ENCODE peak calls at places on chromosomes 12 and 14, in seven cellular contexts. Q is neuronal stem cell, Z is H9, S is H1, N is mesenchymal stem cell, G is mesendoderm, A is trophoblast cell. W is an unnamed sample.

GRCh38 chr14:61196792-61197191 is 84.3 kb downstream of the TMEM30B start:
- DNase-seq in Q (no peak), Z (no peak), S (no peak), A (peak; percentile 25), N (no peak), G (no peak), W (no peak)

GRCh38 chr14:74275265-74275841 is 27.4 kb downstream of the ABCD4 start:
- DNase-seq in Q (no peak), A (peak; percentile 70), S (no peak), N (peak; percentile 64), G (no peak), Z (no peak), W (peak; percentile 74)

GRCh38 chr14:33282181-33282580 is 343.5 kb downstream of the NPAS3 start:
- DNase-seq in N (no peak), G (no peak), S (no peak), A (no peak), Q (no peak), Z (no peak), W (no peak)

GRCh38 chr14:93008381-93008780 is 85.4 kb downstream of the CHGA start:
- DNase-seq in G (no peak), S (no peak), N (no peak), Q (no peak), Z (no peak), A (no peak), W (peak; percentile 35)

GRCh38 chr14:94903338-94903737 is 133.4 kb upstream of the GSC start:
- DNase-seq in Z (no peak), S (no peak), N (no peak), Q (no peak), G (no peak), A (no peak), W (no peak)

GRCh38 chr14:94998702-94999101 is 158.6 kb downstream of the DICER1 start:
- DNase-seq in Q (no peak), Z (peak; percentile 74), S (no peak), N (no peak), G (no peak), A (no peak), W (no peak)

GRCh38 chr12:14290951-14291350 is 74.5 kb upstream of the ATF7IP start:
- DNase-seq in A (no peak), Q (no peak), N (no peak), S (no peak), G (no peak), Z (no peak), W (no peak)

GRCh38 chr14:50085570-50086315 is 30.6 kb downstream of the VCPKMT start:
- DNase-seq in Z (no peak), Q (no peak), S (no peak), G (peak; percentile 31), N (peak; percentile 63), A (no peak), W (peak; percentile 77)

GRCh38 chr14:97453991-97454390 is 656.8 kb downstream of the VRK1 start:
- DNase-seq in N (no peak), S (no peak), A (peak; percentile 92), Q (no peak), Z (no peak), G (no peak), W (no peak)

GRCh38 chr12:70185301-70185700 is 57.9 kb upstream of the CNOT2 start:
- DNase-seq in G (no peak), Q (no peak), Z (no peak), A (no peak), S (no peak), N (no peak), W (no peak)

GRCh38 chr12:124469193-124469888 is 98.1 kb downstream of the NCOR2 start:
- DNase-seq in S (peak; percentile 81), N (no peak), Z (peak; percentile 62), G (peak; percentile 60), A (peak; percentile 59), Q (no peak), W (no peak)

GRCh38 chr12:51819851-51820720 is 28.4 kb downstream of the FIGNL2 start:
- DNase-seq in Z (no peak), Q (no peak), N (no peak), G (no peak), S (no peak), A (no peak), W (no peak)

GRCh38 chr14:30142216-30142615 is 214.6 kb upstream of the PRKD1 start:
- DNase-seq in Z (no peak), N (no peak), S (no peak), G (no peak), A (no peak), Q (no peak), W (no peak)

GRCh38 chr12:60830381-60830780 is 1234.6 kb downstream of the SLC16A7 start:
- DNase-seq in N (no peak), Q (no peak), Z (no peak), A (no peak), G (no peak), S (no peak), W (peak; percentile 23)

GRCh38 chr12:100706029-100706428 is 88.5 kb upstream of the ANO4 start:
- DNase-seq in Q (no peak), Z (no peak), G (no peak), S (no peak), A (peak; percentile 91), N (peak; percentile 93), W (peak; percentile 92)

GRCh38 chr14:54500744-54501143 is 9.0 kb upstream of the CGRRF1 start:
- DNase-seq in S (no peak), Z (no peak), Q (no peak), G (no peak), A (no peak), N (no peak), W (no peak)

GRCh38 chr12:72011374-72011773 is 72.7 kb downstream of the TPH2 start:
- DNase-seq in A (no peak), G (no peak), N (no peak), S (no peak), Q (no peak), Z (no peak), W (peak; percentile 7)

GRCh38 chr12:87425942-87426554 is 603.2 kb downstream of the C12orf50 start:
- DNase-seq in A (no peak), Q (no peak), S (no peak), N (no peak), Z (no peak), G (no peak), W (peak; percentile 17)
- H2AK5ac ChIP-seq in A (no peak overlapping the region), Q (no peak overlapping the region), S (no peak overlapping the region), N (no peak overlapping the region), Z (no peak overlapping the region), G (no peak overlapping the region), W (no peak overlapping the region)

DNA sequence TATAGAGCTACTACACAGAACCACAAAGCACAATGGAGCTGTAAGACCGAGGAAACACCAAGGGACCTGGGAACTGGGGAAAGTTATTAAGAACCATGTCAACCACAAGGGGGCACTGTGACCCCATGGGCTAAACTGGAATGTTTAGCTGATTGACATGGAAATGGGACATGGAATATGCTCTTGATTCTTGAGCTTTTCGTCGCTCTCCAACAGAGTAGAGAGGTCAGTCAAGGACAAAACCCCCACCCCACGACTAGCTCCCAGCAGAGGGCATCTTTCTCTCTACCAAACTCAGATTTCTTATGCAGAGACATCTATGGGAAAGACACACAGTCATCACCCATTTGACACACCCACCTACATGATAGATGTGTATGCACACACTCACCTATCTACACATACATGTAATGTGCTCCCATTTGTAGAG is 10.1 kb downstream of the NDRG2 start:
- DNase-seq in Q (peak; percentile 88), G (peak; percentile 94), A (peak; percentile 98), Z (peak; percentile 85), S (peak; percentile 93), N (peak; percentile 85), W (peak; percentile 83)
- H2AK5ac ChIP-seq in Q (no peak overlapping the region), G (no peak overlapping the region), A (no peak overlapping the region), Z (no peak overlapping the region), S (no peak overlapping the region), N (no peak overlapping the region), W (no peak overlapping the region)

GRCh38 chr14:105353163-105353562 is 38.6 kb downstream of the PACS2 start:
- DNase-seq in Z (no peak), G (no peak), A (no peak), Q (no peak), S (no peak), N (no peak), W (no peak)
- H2AK5ac ChIP-seq in Z (no peak overlapping the region), G (no peak overlapping the region), A (no peak overlapping the region), Q (peak overlapping the region; percentile 81), S (no peak overlapping the region), N (no peak overlapping the region), W (no peak overlapping the region)

GRCh38 chr12:121766290-121767039 is 27.0 kb downstream of the RHOF start:
- DNase-seq in Z (no peak), A (no peak), S (no peak), G (no peak), Q (no peak), N (no peak), W (peak; percentile 10)
- H2AK5ac ChIP-seq in Z (no peak overlapping the region), A (no peak overlapping the region), S (no peak overlapping the region), G (no peak overlapping the region), Q (no peak overlapping the region), N (peak overlapping the region; percentile 84), W (peak overlapping the region; percentile 77)

W was measured in IMR-90.